ENCODE peak calls at places on chromosomes 4 and X, in six cellular contexts. One of them, this sample, is unnamed.

GRCh38 chr4:158588777-158589176 is 67.1 kb downstream of the RXFP1 start:
- DNase-seq in pancreas: no peak
- DNase-seq in LHCN-M2: no peak
- DNase-seq in astrocyte: no peak
- DNase-seq in EH: no peak
- DNase-seq in fibroblast of pulmonary artery: no peak
- DNase-seq in this sample: no peak

GRCh38 chrX:140572724-140573123 is 67.9 kb upstream of the SOX3 start:
- DNase-seq in LHCN-M2: peak
- DNase-seq in astrocyte: peak
- DNase-seq in EH: peak
- DNase-seq in pancreas: peak
- DNase-seq in fibroblast of pulmonary artery: peak
- DNase-seq in this sample: peak

GRCh38 chr4:8639021-8639420 is 46.5 kb downstream of the CPZ start:
- DNase-seq in pancreas: no peak
- DNase-seq in fibroblast of pulmonary artery: no peak
- DNase-seq in LHCN-M2: no peak
- DNase-seq in astrocyte: no peak
- DNase-seq in EH: no peak
- DNase-seq in this sample: no peak

GRCh38 chrX:75276666-75277065 is 2.8 kb downstream of the UPRT start:
- DNase-seq in fibroblast of pulmonary artery: no peak
- DNase-seq in LHCN-M2: peak
- DNase-seq in astrocyte: no peak
- DNase-seq in EH: peak
- DNase-seq in pancreas: no peak
- DNase-seq in this sample: no peak

GRCh38 chrX:74461384-74461783 is 40.1 kb downstream of the SLC16A2 start:
- DNase-seq in pancreas: no peak
- DNase-seq in EH: no peak
- DNase-seq in astrocyte: no peak
- DNase-seq in fibroblast of pulmonary artery: no peak
- DNase-seq in LHCN-M2: no peak
- DNase-seq in this sample: peak

GRCh38 chr4:13980317-13980716 is 352.8 kb upstream of the BOD1L1 start:
- DNase-seq in EH: peak
- DNase-seq in pancreas: no peak
- DNase-seq in LHCN-M2: peak
- DNase-seq in fibroblast of pulmonary artery: peak
- DNase-seq in astrocyte: peak
- DNase-seq in this sample: peak

GRCh38 chr4:6806924-6807676 is 24.6 kb downstream of the KIAA0232 start:
- DNase-seq in astrocyte: no peak
- DNase-seq in fibroblast of pulmonary artery: peak
- DNase-seq in EH: peak
- DNase-seq in pancreas: no peak
- DNase-seq in LHCN-M2: no peak
- DNase-seq in this sample: no peak

GRCh38 chr4:153523171-153523757 is 57.1 kb downstream of the TMEM131L start:
- DNase-seq in fibroblast of pulmonary artery: no peak
- DNase-seq in LHCN-M2: no peak
- DNase-seq in pancreas: no peak
- DNase-seq in astrocyte: no peak
- DNase-seq in EH: no peak
- DNase-seq in this sample: no peak

GRCh38 chrX:26411045-26411444 is 195.1 kb downstream of the MAGEB5 start:
- DNase-seq in EH: no peak
- DNase-seq in astrocyte: no peak
- DNase-seq in fibroblast of pulmonary artery: peak
- DNase-seq in pancreas: no peak
- DNase-seq in LHCN-M2: no peak
- DNase-seq in this sample: no peak

GRCh38 chr4:5887011-5887360 is 5.9 kb downstream of the CRMP1 start:
- DNase-seq in EH: no peak
- DNase-seq in pancreas: no peak
- DNase-seq in fibroblast of pulmonary artery: no peak
- DNase-seq in LHCN-M2: no peak
- DNase-seq in astrocyte: no peak
- DNase-seq in this sample: no peak

GRCh38 chrX:86946569-86946968 is 571.0 kb upstream of the KLHL4 start:
- DNase-seq in fibroblast of pulmonary artery: peak
- DNase-seq in pancreas: no peak
- DNase-seq in astrocyte: no peak
- DNase-seq in EH: peak
- DNase-seq in LHCN-M2: no peak
- DNase-seq in this sample: no peak

GRCh38 chrX:51395807-51396728 is 63.4 kb downstream of the NUDT10 start:
- DNase-seq in astrocyte: no peak
- DNase-seq in pancreas: peak
- DNase-seq in fibroblast of pulmonary artery: no peak
- DNase-seq in EH: peak
- DNase-seq in LHCN-M2: no peak
- DNase-seq in this sample: no peak

GRCh38 chrX:38006778-38007177 is 425 bp downstream of the SYTL5 start:
- DNase-seq in fibroblast of pulmonary artery: no peak
- DNase-seq in pancreas: no peak
- DNase-seq in EH: no peak
- DNase-seq in astrocyte: no peak
- DNase-seq in LHCN-M2: no peak
- DNase-seq in this sample: no peak

This sample was measured in AG20443.